ENCODE peak calls at places on chromosomes 12 and 14, in seven cellular contexts. B is HL-60; P is AG09319; S is T-helper 2 cell; Z is COR-L47; C is GM06990; M is stimulated activated effector memory CD8-positive, alpha-beta T cell treated with anti-CD3 and anti-CD28 coated beads, Interleukin-12 subunit alpha, Interleukin-12 subunit beta, amount 100 ng/mL, for 72 hours. X is an unnamed sample.

GRCh38 chr14:39145266-39145966 is 24.7 kb downstream of the TRAPPC6B start:
- DNase-seq in M (no peak), S (no peak), B (no peak), Z (no peak), P (no peak), C (no peak), X (no peak)

GRCh38 chr12:113463746-113464743 is 7.6 kb downstream of the LHX5 start:
- DNase-seq in M (no peak), C (no peak), P (no peak), Z (no peak), S (no peak), B (no peak), X (no peak)

GRCh38 chr14:29148221-29148620 is 381.6 kb downstream of the FOXG1 start:
- DNase-seq in S (no peak), Z (no peak), P (no peak), M (no peak), C (no peak), B (no peak), X (no peak)

GRCh38 chr14:59086241-59086899 is 102.1 kb upstream of the DAAM1 start:
- DNase-seq in Z (no peak), B (no peak), M (no peak), P (peak), C (no peak), S (no peak), X (no peak)

GRCh38 chr12:73817161-73817560 is 720.5 kb upstream of the ATXN7L3B start:
- DNase-seq in Z (no peak), S (no peak), P (no peak), M (no peak), C (no peak), B (no peak), X (peak)

GRCh38 chr14:50875359-50876090 is 3.7 kb downstream of the ABHD12B start:
- DNase-seq in Z (no peak), M (peak), B (no peak), C (peak), S (no peak), P (no peak), X (no peak)

GRCh38 chr14:70020350-70021170 is 141.3 kb downstream of the SMOC1 start:
- DNase-seq in M (no peak), C (no peak), B (no peak), Z (no peak), S (no peak), P (no peak), X (no peak)

GRCh38 chr14:69152181-69152943 is 557 bp downstream of the DCAF5 start:
- DNase-seq in C (no peak), M (no peak), B (peak), Z (no peak), P (no peak), S (peak), X (peak)

GRCh38 chr12:12214635-12215131 is 52.2 kb downstream of the LRP6 start:
- DNase-seq in S (no peak), C (no peak), Z (no peak), B (no peak), M (no peak), P (no peak), X (no peak)

GRCh38 chr12:108950991-108951739 is 69.7 kb downstream of the SVOP start:
- DNase-seq in P (peak), Z (peak), C (peak), S (peak), M (peak), B (peak), X (peak)

GRCh38 chr12:26791328-26791791 is 41.6 kb downstream of the ITPR2 start:
- DNase-seq in Z (no peak), C (peak), M (no peak), S (no peak), P (peak), B (peak), X (no peak)

GRCh38 chr12:79983969-79984629 is 49.2 kb upstream of the PPP1R12A start:
- DNase-seq in P (peak), M (no peak), Z (no peak), S (no peak), C (no peak), B (no peak), X (no peak)

GRCh38 chr12:124603910-124604775 is 36.7 kb upstream of the NCOR2 start:
- DNase-seq in S (no peak), C (no peak), M (no peak), Z (no peak), B (no peak), P (no peak), X (no peak)

GRCh38 chr14:92660571-92660970 is 87.9 kb downstream of the LGMN start:
- DNase-seq in B (no peak), S (no peak), P (no peak), M (no peak), C (no peak), Z (no peak), X (no peak)

GRCh38 chr14:104556256-104557021 is 23.1 kb upstream of the C14orf180 start:
- DNase-seq in P (no peak), M (no peak), B (no peak), S (peak), C (no peak), Z (no peak), X (no peak)

GRCh38 chr12:103572312-103572711 is 14.8 kb upstream of the STAB2 start:
- DNase-seq in M (no peak), C (no peak), S (no peak), B (no peak), Z (no peak), P (no peak), X (no peak)

GRCh38 chr14:89890589-89890988 is 63.9 kb downstream of the EFCAB11 start:
- DNase-seq in S (no peak), M (no peak), P (no peak), B (no peak), Z (no peak), C (no peak), X (no peak)

GRCh38 chr12:131457331-131458047 is 253.4 kb upstream of the SFSWAP start:
- DNase-seq in Z (no peak), B (no peak), C (no peak), S (no peak), P (no peak), M (no peak), X (no peak)

GRCh38 chr12:26340649-26341048 is 145.3 kb downstream of the SSPN start:
- DNase-seq in C (peak), M (no peak), P (no peak), S (no peak), B (peak), Z (no peak), X (no peak)

GRCh38 chr14:70812124-70812818 is 3.0 kb upstream of the MAP3K9 start:
- DNase-seq in C (no peak), P (no peak), M (no peak), B (no peak), S (no peak), Z (no peak), X (no peak)

GRCh38 chr12:114006482-114007425 is 40.6 kb upstream of the RBM19 start:
- DNase-seq in C (no peak), Z (no peak), M (no peak), P (no peak), B (no peak), S (no peak), X (no peak)

GRCh38 chr14:65117795-65118746 is 15.8 kb upstream of the MAX start:
- DNase-seq in B (no peak), M (no peak), S (no peak), C (no peak), Z (no peak), P (no peak), X (no peak)

GRCh38 chr12:68163546-68164210 is 4.1 kb upstream of the IFNG start:
- DNase-seq in P (no peak), Z (no peak), B (no peak), S (no peak), C (peak), M (no peak), X (no peak)

GRCh38 chr12:117140397-117141096 is 41.3 kb upstream of the TESC start:
- DNase-seq in Z (no peak), C (no peak), S (no peak), B (no peak), P (no peak), M (no peak), X (peak)

GRCh38 chr14:59688224-59689170 is 111.9 kb upstream of the CCDC175 start:
- DNase-seq in B (peak), P (no peak), S (no peak), Z (peak), C (peak), M (peak), X (peak)

GRCh38 chr14:101500061-101500460 is 61.2 kb upstream of the DIO3 start:
- DNase-seq in S (no peak), M (no peak), C (no peak), Z (no peak), B (no peak), P (no peak), X (no peak)

GRCh38 chr14:63647696-63648410 is 6.2 kb upstream of the WDR89 start:
- DNase-seq in B (no peak), C (no peak), P (no peak), Z (no peak), M (no peak), S (no peak), X (no peak)

GRCh38 chr12:104733717-104734175 is 224.3 kb downstream of the SLC41A2 start:
- DNase-seq in Z (no peak), B (peak), C (no peak), S (no peak), P (no peak), M (no peak), X (peak)

GRCh38 chr12:124698211-124698997 is 131.0 kb upstream of the NCOR2 start:
- DNase-seq in P (no peak), Z (no peak), S (no peak), B (no peak), M (no peak), C (no peak), X (no peak)

GRCh38 chr14:102215522-102216250 is 76.0 kb downstream of the WDR20 start:
- DNase-seq in C (no peak), Z (no peak), S (no peak), B (no peak), M (no peak), P (no peak), X (no peak)

GRCh38 chr12:63163542-63163941 is 12.5 kb upstream of the AVPR1A start:
- DNase-seq in S (no peak), B (no peak), M (no peak), P (no peak), C (no peak), Z (no peak), X (no peak)

X was measured in MCF 10A.